ENCODE peak calls at places on chromosome 3, in nine cellular contexts. One of them, this sample, is unnamed.
A peak's percentile ranks its signal among the peaks of the same experiment; 100 is the strongest.

GRCh38 chr3:141454906-141455602 is 31.8 kb upstream of the RASA2 start:
- DNase-seq in stimulated activated CD4-positive, alpha-beta T cell treated with anti-CD3 and anti-CD28 coated beads, Interleukin-1b, Interleukin-23, amount 100 ng/mL, for 24 hours: no peak
- DNase-seq in AG08395: peak; percentile 85
- DNase-seq in hepatic stellate cell: peak; percentile 79
- DNase-seq in NCI-H446: peak; percentile 86
- DNase-seq in GM12891: peak; percentile 63
- DNase-seq in anterior cingulate cortex: no peak
- DNase-seq in ELF-1: peak; percentile 65
- DNase-seq in activated naive CD4-positive, alpha-beta T cell: no peak
- DNase-seq in this sample: peak; percentile 88

GRCh38 chr3:13193320-13194284 is 120.4 kb upstream of the IQSEC1 start:
- DNase-seq in stimulated activated CD4-positive, alpha-beta T cell treated with anti-CD3 and anti-CD28 coated beads, Interleukin-1b, Interleukin-23, amount 100 ng/mL, for 24 hours: no peak
- DNase-seq in AG08395: no peak
- DNase-seq in hepatic stellate cell: no peak
- DNase-seq in NCI-H446: no peak
- DNase-seq in GM12891: no peak
- DNase-seq in anterior cingulate cortex: no peak
- DNase-seq in ELF-1: peak; percentile 71
- DNase-seq in activated naive CD4-positive, alpha-beta T cell: no peak
- DNase-seq in this sample: no peak

GRCh38 chr3:51338632-51339031 is 46.5 kb upstream of the MANF start:
- DNase-seq in stimulated activated CD4-positive, alpha-beta T cell treated with anti-CD3 and anti-CD28 coated beads, Interleukin-1b, Interleukin-23, amount 100 ng/mL, for 24 hours: no peak
- DNase-seq in AG08395: no peak
- DNase-seq in hepatic stellate cell: no peak
- DNase-seq in NCI-H446: no peak
- DNase-seq in GM12891: no peak
- DNase-seq in anterior cingulate cortex: no peak
- DNase-seq in ELF-1: no peak
- DNase-seq in activated naive CD4-positive, alpha-beta T cell: no peak
- DNase-seq in this sample: peak; percentile 8

GRCh38 chr3:54131026-54131605 is 8.8 kb downstream of the CACNA2D3 start:
- DNase-seq in stimulated activated CD4-positive, alpha-beta T cell treated with anti-CD3 and anti-CD28 coated beads, Interleukin-1b, Interleukin-23, amount 100 ng/mL, for 24 hours: no peak
- DNase-seq in AG08395: no peak
- DNase-seq in hepatic stellate cell: no peak
- DNase-seq in NCI-H446: no peak
- DNase-seq in GM12891: no peak
- DNase-seq in anterior cingulate cortex: no peak
- DNase-seq in ELF-1: no peak
- DNase-seq in activated naive CD4-positive, alpha-beta T cell: no peak
- DNase-seq in this sample: no peak

GRCh38 chr3:122587572-122587971 is 10.1 kb downstream of the PARP15 start:
- DNase-seq in stimulated activated CD4-positive, alpha-beta T cell treated with anti-CD3 and anti-CD28 coated beads, Interleukin-1b, Interleukin-23, amount 100 ng/mL, for 24 hours: no peak
- DNase-seq in AG08395: no peak
- DNase-seq in hepatic stellate cell: no peak
- DNase-seq in NCI-H446: no peak
- DNase-seq in GM12891: no peak
- DNase-seq in anterior cingulate cortex: no peak
- DNase-seq in ELF-1: no peak
- DNase-seq in activated naive CD4-positive, alpha-beta T cell: no peak
- DNase-seq in this sample: no peak

GRCh38 chr3:141109761-141110160 is 58.6 kb downstream of the SPSB4 start:
- DNase-seq in stimulated activated CD4-positive, alpha-beta T cell treated with anti-CD3 and anti-CD28 coated beads, Interleukin-1b, Interleukin-23, amount 100 ng/mL, for 24 hours: no peak
- DNase-seq in AG08395: no peak
- DNase-seq in hepatic stellate cell: no peak
- DNase-seq in NCI-H446: no peak
- DNase-seq in GM12891: no peak
- DNase-seq in anterior cingulate cortex: no peak
- DNase-seq in ELF-1: peak; percentile 64
- DNase-seq in activated naive CD4-positive, alpha-beta T cell: no peak
- DNase-seq in this sample: no peak

GRCh38 chr3:11566478-11566877 is 77.2 kb downstream of the VGLL4 start:
- DNase-seq in stimulated activated CD4-positive, alpha-beta T cell treated with anti-CD3 and anti-CD28 coated beads, Interleukin-1b, Interleukin-23, amount 100 ng/mL, for 24 hours: no peak
- DNase-seq in AG08395: no peak
- DNase-seq in hepatic stellate cell: no peak
- DNase-seq in NCI-H446: no peak
- DNase-seq in GM12891: no peak
- DNase-seq in anterior cingulate cortex: no peak
- DNase-seq in ELF-1: no peak
- DNase-seq in activated naive CD4-positive, alpha-beta T cell: no peak
- DNase-seq in this sample: no peak

GRCh38 chr3:46860381-46861292 is 2.6 kb downstream of the MYL3 start:
- DNase-seq in stimulated activated CD4-positive, alpha-beta T cell treated with anti-CD3 and anti-CD28 coated beads, Interleukin-1b, Interleukin-23, amount 100 ng/mL, for 24 hours: no peak
- DNase-seq in AG08395: no peak
- DNase-seq in hepatic stellate cell: no peak
- DNase-seq in NCI-H446: no peak
- DNase-seq in GM12891: no peak
- DNase-seq in anterior cingulate cortex: no peak
- DNase-seq in ELF-1: peak; percentile 30
- DNase-seq in activated naive CD4-positive, alpha-beta T cell: peak; percentile 9
- DNase-seq in this sample: peak; percentile 54

GRCh38 chr3:14457999-14458398 is 55.6 kb downstream of the SLC6A6 start:
- DNase-seq in stimulated activated CD4-positive, alpha-beta T cell treated with anti-CD3 and anti-CD28 coated beads, Interleukin-1b, Interleukin-23, amount 100 ng/mL, for 24 hours: no peak
- DNase-seq in AG08395: no peak
- DNase-seq in hepatic stellate cell: no peak
- DNase-seq in NCI-H446: no peak
- DNase-seq in GM12891: no peak
- DNase-seq in anterior cingulate cortex: no peak
- DNase-seq in ELF-1: peak; percentile 68
- DNase-seq in activated naive CD4-positive, alpha-beta T cell: no peak
- DNase-seq in this sample: no peak

GRCh38 chr3:142315083-142315482 is 89.7 kb upstream of the GK5 start:
- DNase-seq in stimulated activated CD4-positive, alpha-beta T cell treated with anti-CD3 and anti-CD28 coated beads, Interleukin-1b, Interleukin-23, amount 100 ng/mL, for 24 hours: no peak
- DNase-seq in AG08395: peak; percentile 60
- DNase-seq in hepatic stellate cell: peak; percentile 19
- DNase-seq in NCI-H446: no peak
- DNase-seq in GM12891: no peak
- DNase-seq in anterior cingulate cortex: no peak
- DNase-seq in ELF-1: peak; percentile 83
- DNase-seq in activated naive CD4-positive, alpha-beta T cell: no peak
- DNase-seq in this sample: no peak

GRCh38 chr3:66140763-66141372 is 79.9 kb upstream of the SLC25A26 start:
- DNase-seq in stimulated activated CD4-positive, alpha-beta T cell treated with anti-CD3 and anti-CD28 coated beads, Interleukin-1b, Interleukin-23, amount 100 ng/mL, for 24 hours: no peak
- DNase-seq in AG08395: no peak
- DNase-seq in hepatic stellate cell: no peak
- DNase-seq in NCI-H446: no peak
- DNase-seq in GM12891: no peak
- DNase-seq in anterior cingulate cortex: no peak
- DNase-seq in ELF-1: no peak
- DNase-seq in activated naive CD4-positive, alpha-beta T cell: no peak
- DNase-seq in this sample: no peak

GRCh38 chr3:127997016-127997415 is 55.2 kb upstream of the SEC61A1 start:
- DNase-seq in stimulated activated CD4-positive, alpha-beta T cell treated with anti-CD3 and anti-CD28 coated beads, Interleukin-1b, Interleukin-23, amount 100 ng/mL, for 24 hours: no peak
- DNase-seq in AG08395: no peak
- DNase-seq in hepatic stellate cell: no peak
- DNase-seq in NCI-H446: peak; percentile 30
- DNase-seq in GM12891: no peak
- DNase-seq in anterior cingulate cortex: no peak
- DNase-seq in ELF-1: no peak
- DNase-seq in activated naive CD4-positive, alpha-beta T cell: no peak
- DNase-seq in this sample: no peak

GRCh38 chr3:5181479-5182141 is 5.9 kb upstream of the EDEM1 start:
- DNase-seq in stimulated activated CD4-positive, alpha-beta T cell treated with anti-CD3 and anti-CD28 coated beads, Interleukin-1b, Interleukin-23, amount 100 ng/mL, for 24 hours: no peak
- DNase-seq in AG08395: no peak
- DNase-seq in hepatic stellate cell: no peak
- DNase-seq in NCI-H446: no peak
- DNase-seq in GM12891: no peak
- DNase-seq in anterior cingulate cortex: no peak
- DNase-seq in ELF-1: no peak
- DNase-seq in activated naive CD4-positive, alpha-beta T cell: no peak
- DNase-seq in this sample: no peak

GRCh38 chr3:31701286-31701685 is 168.6 kb downstream of the STT3B start:
- DNase-seq in stimulated activated CD4-positive, alpha-beta T cell treated with anti-CD3 and anti-CD28 coated beads, Interleukin-1b, Interleukin-23, amount 100 ng/mL, for 24 hours: no peak
- DNase-seq in AG08395: no peak
- DNase-seq in hepatic stellate cell: no peak
- DNase-seq in NCI-H446: no peak
- DNase-seq in GM12891: no peak
- DNase-seq in anterior cingulate cortex: no peak
- DNase-seq in ELF-1: no peak
- DNase-seq in activated naive CD4-positive, alpha-beta T cell: no peak
- DNase-seq in this sample: no peak

GRCh38 chr3:7682822-7683229 is 818.8 kb upstream of the LMCD1 start:
- DNase-seq in stimulated activated CD4-positive, alpha-beta T cell treated with anti-CD3 and anti-CD28 coated beads, Interleukin-1b, Interleukin-23, amount 100 ng/mL, for 24 hours: no peak
- DNase-seq in AG08395: peak; percentile 26
- DNase-seq in hepatic stellate cell: peak; percentile 2
- DNase-seq in NCI-H446: no peak
- DNase-seq in GM12891: no peak
- DNase-seq in anterior cingulate cortex: no peak
- DNase-seq in ELF-1: no peak
- DNase-seq in activated naive CD4-positive, alpha-beta T cell: no peak
- DNase-seq in this sample: no peak

GRCh38 chr3:113531826-113532697 is at the start of gene SIDT1:
- DNase-seq in stimulated activated CD4-positive, alpha-beta T cell treated with anti-CD3 and anti-CD28 coated beads, Interleukin-1b, Interleukin-23, amount 100 ng/mL, for 24 hours: peak; percentile 48
- DNase-seq in AG08395: no peak
- DNase-seq in hepatic stellate cell: no peak
- DNase-seq in NCI-H446: no peak
- DNase-seq in GM12891: no peak
- DNase-seq in anterior cingulate cortex: peak; percentile 9
- DNase-seq in ELF-1: no peak
- DNase-seq in activated naive CD4-positive, alpha-beta T cell: peak; percentile 60
- DNase-seq in this sample: peak; percentile 52